ENCODE peak calls at places on chromosomes 5 and 9, in six cellular contexts. N, W, A, G, C and L are unnamed samples.

GRCh38 chr5:155270737-155271136 is 257.2 kb downstream of the KIF4B start:
- DNase-seq in N (no peak), W (no peak), A (no peak), G (no peak), C (no peak), L (no peak)

GRCh38 chr9:126523621-126524111 is 90.1 kb upstream of the LMX1B start:
- DNase-seq in N (no peak), W (no peak), A (no peak), G (no peak), C (no peak), L (no peak)

GRCh38 chr9:18795947-18796705 is 236.9 kb downstream of the SAXO1 start:
- DNase-seq in N (no peak), W (no peak), A (no peak), G (no peak), C (no peak), L (no peak)

GRCh38 chr9:112844771-112845542 is 45.7 kb downstream of the SLC46A2 start:
- DNase-seq in N (peak; percentile 52), W (peak; percentile 74), A (peak; percentile 86), G (no peak), C (peak; percentile 71), L (peak; percentile 84)

GRCh38 chr9:5813837-5814236 is 19.1 kb downstream of the ERMP1 start:
- DNase-seq in N (no peak), W (no peak), A (no peak), G (no peak), C (no peak), L (no peak)

GRCh38 chr5:35859101-35859661 is 2.5 kb downstream of the IL7R start:
- DNase-seq in N (no peak), W (no peak), A (no peak), G (no peak), C (peak; percentile 40), L (no peak)

GRCh38 chr5:218457-219289 is 553 bp downstream of the SDHA start:
- DNase-seq in N (peak; percentile 24), W (no peak), A (peak; percentile 63), G (no peak), C (peak; percentile 56), L (peak; percentile 42)

GRCh38 chr9:351916-352315 is 137.3 kb downstream of the DOCK8 start:
- DNase-seq in N (no peak), W (no peak), A (no peak), G (no peak), C (no peak), L (no peak)

GRCh38 chr9:33350310-33350709 is 52.1 kb downstream of the AQP7 start:
- DNase-seq in N (no peak), W (peak; percentile 50), A (no peak), G (no peak), C (peak; percentile 43), L (no peak)

GRCh38 chr9:92294297-92294676 is 790 bp upstream of the IARS1 start:
- DNase-seq in N (peak; percentile 9), W (no peak), A (peak; percentile 50), G (no peak), C (peak; percentile 33), L (no peak)

GRCh38 chr9:110255064-110255416 is 1.3 kb downstream of the TXN start:
- DNase-seq in N (no peak), W (no peak), A (no peak), G (no peak), C (no peak), L (peak; percentile 41)

GRCh38 chr5:68544656-68545565 is 329.4 kb downstream of the PIK3R1 start:
- DNase-seq in N (no peak), W (no peak), A (peak; percentile 11), G (no peak), C (no peak), L (no peak)

GRCh38 chr9:2621678-2622360 is at the start of gene VLDLR:
- DNase-seq in N (no peak), W (peak; percentile 31), A (peak; percentile 17), G (no peak), C (peak; percentile 24), L (peak; percentile 62)

GRCh38 chr9:79353856-79354520 is 217.8 kb upstream of the TLE4 start:
- DNase-seq in N (no peak), W (peak; percentile 5), A (no peak), G (no peak), C (peak; percentile 7), L (no peak)

GRCh38 chr5:168659286-168659847 is 80.2 kb upstream of the PANK3 start:
- DNase-seq in N (no peak), W (no peak), A (no peak), G (no peak), C (no peak), L (no peak)

GRCh38 chr5:10844016-10844415 is 83.0 kb upstream of the DAP start:
- DNase-seq in N (no peak), W (no peak), A (no peak), G (no peak), C (no peak), L (no peak)

GRCh38 chr5:35036536-35036935 is 11.2 kb downstream of the AGXT2 start:
- DNase-seq in N (no peak), W (no peak), A (no peak), G (no peak), C (no peak), L (no peak)

GRCh38 chr5:102778478-102778877 is 23.4 kb downstream of the PAM start:
- DNase-seq in N (no peak), W (no peak), A (no peak), G (no peak), C (peak; percentile 87), L (no peak)

GRCh38 chr9:129867138-129868032 is 32.1 kb downstream of the USP20 start:
- DNase-seq in N (no peak), W (no peak), A (peak; percentile 56), G (no peak), C (no peak), L (peak; percentile 50)

GRCh38 chr5:140925806-140926205 is 293 bp upstream of the PCDHAC1 start:
- DNase-seq in N (no peak), W (no peak), A (no peak), G (no peak), C (no peak), L (no peak)

GRCh38 chr5:63686938-63687337 is 275.3 kb downstream of the HTR1A start:
- DNase-seq in N (no peak), W (no peak), A (no peak), G (no peak), C (no peak), L (no peak)

GRCh38 chr9:98826716-98827115 is 19.2 kb downstream of the GALNT12 start:
- DNase-seq in N (no peak), W (no peak), A (no peak), G (no peak), C (no peak), L (no peak)

GRCh38 chr9:87157366-87158031 is 210.2 kb upstream of the GAS1 start:
- DNase-seq in N (no peak), W (no peak), A (no peak), G (no peak), C (no peak), L (no peak)

GRCh38 chr9:136997355-136997754 is 987 bp upstream of the CLIC3 start:
- DNase-seq in N (no peak), W (no peak), A (no peak), G (no peak), C (no peak), L (no peak)

GRCh38 chr5:132468665-132469379 is 21.8 kb downstream of the IRF1 start:
- DNase-seq in N (no peak), W (no peak), A (no peak), G (no peak), C (no peak), L (no peak)

GRCh38 chr5:54745599-54745998 is 228.0 kb downstream of the SNX18 start:
- DNase-seq in N (no peak), W (no peak), A (no peak), G (no peak), C (no peak), L (no peak)

GRCh38 chr5:2010940-2011339 is 128.2 kb upstream of the IRX4 start:
- DNase-seq in N (no peak), W (no peak), A (no peak), G (no peak), C (no peak), L (no peak)

GRCh38 chr5:97383996-97384395 is 200.9 kb upstream of the RIOK2 start:
- DNase-seq in N (no peak), W (no peak), A (no peak), G (no peak), C (no peak), L (no peak)

GRCh38 chr5:140214831-140215230 is 39.8 kb downstream of the CYSTM1 start:
- DNase-seq in N (no peak), W (no peak), A (no peak), G (no peak), C (no peak), L (no peak)

GRCh38 chr5:95934207-95934804 is 27.3 kb downstream of the ELL2 start:
- DNase-seq in N (no peak), W (no peak), A (peak; percentile 88), G (no peak), C (no peak), L (no peak)

GRCh38 chr9:108104991-108105390 is 615.4 kb upstream of the KLF4 start:
- DNase-seq in N (no peak), W (no peak), A (no peak), G (no peak), C (no peak), L (no peak)
- TF ChIP-seq MAX in N (no peak), W (no peak), A (no peak), G (no peak), C (no peak), L (no peak)

DNA sequence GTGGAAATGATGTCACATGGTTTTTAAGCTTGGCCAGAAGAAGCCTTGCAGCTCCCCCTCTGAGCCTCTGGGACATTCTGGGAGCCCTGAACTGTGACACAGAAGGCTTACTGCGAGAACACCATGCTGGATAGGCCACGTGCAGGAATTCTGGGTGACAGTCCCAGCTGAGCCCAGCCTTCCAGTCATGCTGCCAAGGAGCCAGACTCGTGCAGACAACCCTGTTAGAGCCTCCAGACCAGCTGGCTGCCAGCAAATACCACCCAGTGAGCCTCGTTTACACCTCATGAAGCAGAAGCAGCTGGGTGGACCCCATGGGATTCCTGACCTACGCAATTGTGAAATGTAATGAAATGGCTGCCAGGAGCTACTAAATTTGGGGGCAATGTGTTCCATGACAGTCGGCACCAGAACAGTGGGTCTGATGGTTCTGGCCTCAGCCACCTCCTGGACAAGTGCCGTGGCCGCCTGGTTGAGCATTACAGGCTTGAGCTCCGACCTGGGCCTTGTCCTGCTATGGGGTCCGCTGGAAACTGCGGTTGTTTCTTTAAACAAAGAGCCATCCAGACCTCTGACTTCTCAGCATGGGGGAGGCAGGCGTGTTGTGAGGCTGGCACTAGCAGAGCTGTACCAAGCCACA is 19.6 kb upstream of the RXRA start:
- DNase-seq in N (no peak), W (no peak), A (no peak), G (no peak), C (no peak), L (no peak)
- TF ChIP-seq JUN in N (no peak), W (no peak), A (no peak), G (no peak), C (no peak), L (no peak)

GRCh38 chr5:66949066-66949465 is 247.5 kb downstream of the CD180 start:
- DNase-seq in N (no peak), W (no peak), A (no peak), G (no peak), C (no peak), L (no peak)
- TF ChIP-seq MAX in N (no peak), W (no peak), A (no peak), G (no peak), C (no peak), L (no peak)

DNA sequence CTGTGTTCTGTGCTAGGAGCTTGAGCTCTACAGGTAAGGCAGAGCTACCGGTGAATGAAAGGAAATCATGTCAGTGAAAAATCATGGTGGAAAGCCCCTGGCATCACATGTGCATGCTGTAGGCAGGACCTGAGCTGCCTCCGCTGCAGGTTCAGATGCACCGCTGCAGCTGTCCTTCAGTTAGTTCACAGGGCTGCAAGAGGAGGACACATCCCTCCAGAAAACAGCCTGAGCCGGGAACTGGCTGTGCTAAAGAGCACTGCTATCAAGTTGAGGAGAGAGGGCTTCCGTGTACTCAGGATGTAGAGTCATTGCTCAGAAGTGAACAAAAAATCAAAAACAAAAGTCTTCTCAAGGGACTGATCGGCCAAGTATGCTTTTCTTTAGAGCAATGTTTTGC is 138.6 kb downstream of the ERCC6L2 start:
- DNase-seq in N (no peak), W (no peak), A (no peak), G (no peak), C (no peak), L (no peak)
- TF ChIP-seq JUN in N (no peak), W (no peak), A (no peak), G (no peak), C (no peak), L (no peak)